ENCODE peak calls at places on chromosomes 2 and 18, in eight cellular contexts. One of them, this sample, is unnamed.

GRCh38 chr2:99697811-99698568 is 208.2 kb upstream of the REV1 start:
- DNase-seq in ovary: peak; percentile 62
- DNase-seq in breast epithelium: no peak
- DNase-seq in cardiac muscle cell: no peak
- DNase-seq in colonic mucosa: no peak
- DNase-seq in CD8-positive, alpha-beta T cell: no peak
- DNase-seq in CD8-positive, alpha-beta memory T cell: no peak
- DNase-seq in upper lobe of right lung: no peak
- DNase-seq in this sample: peak; percentile 60

GRCh38 chr18:24009651-24010333 is 4.8 kb upstream of the TTC39C start:
- DNase-seq in breast epithelium: no peak
- DNase-seq in cardiac muscle cell: no peak
- DNase-seq in upper lobe of right lung: no peak
- DNase-seq in ovary: no peak
- DNase-seq in CD8-positive, alpha-beta T cell: no peak
- DNase-seq in colonic mucosa: no peak
- DNase-seq in CD8-positive, alpha-beta memory T cell: peak; percentile 36
- DNase-seq in this sample: no peak

GRCh38 chr2:37267685-37268084 is 36.2 kb downstream of the NDUFAF7 start:
- DNase-seq in ovary: no peak
- DNase-seq in colonic mucosa: no peak
- DNase-seq in upper lobe of right lung: no peak
- DNase-seq in cardiac muscle cell: no peak
- DNase-seq in CD8-positive, alpha-beta T cell: no peak
- DNase-seq in CD8-positive, alpha-beta memory T cell: no peak
- DNase-seq in breast epithelium: no peak
- DNase-seq in this sample: no peak

GRCh38 chr2:161424179-161424763 is 8.2 kb downstream of the TBR1 start:
- DNase-seq in CD8-positive, alpha-beta memory T cell: no peak
- DNase-seq in cardiac muscle cell: no peak
- DNase-seq in breast epithelium: no peak
- DNase-seq in upper lobe of right lung: no peak
- DNase-seq in ovary: no peak
- DNase-seq in CD8-positive, alpha-beta T cell: no peak
- DNase-seq in colonic mucosa: no peak
- DNase-seq in this sample: no peak

GRCh38 chr2:201259216-201259615 is 1.1 kb upstream of the CASP8 start:
- DNase-seq in ovary: no peak
- DNase-seq in colonic mucosa: peak; percentile 22
- DNase-seq in CD8-positive, alpha-beta T cell: no peak
- DNase-seq in cardiac muscle cell: no peak
- DNase-seq in upper lobe of right lung: no peak
- DNase-seq in CD8-positive, alpha-beta memory T cell: no peak
- DNase-seq in breast epithelium: no peak
- DNase-seq in this sample: no peak

GRCh38 chr2:186129767-186130581 is 356.1 kb upstream of the ZC3H15 start:
- DNase-seq in ovary: no peak
- DNase-seq in colonic mucosa: no peak
- DNase-seq in breast epithelium: no peak
- DNase-seq in upper lobe of right lung: no peak
- DNase-seq in cardiac muscle cell: no peak
- DNase-seq in CD8-positive, alpha-beta T cell: no peak
- DNase-seq in CD8-positive, alpha-beta memory T cell: no peak
- DNase-seq in this sample: peak; percentile 70

GRCh38 chr2:39379643-39380524 is 57.2 kb downstream of the MAP4K3 start:
- DNase-seq in breast epithelium: no peak
- DNase-seq in CD8-positive, alpha-beta T cell: no peak
- DNase-seq in colonic mucosa: no peak
- DNase-seq in upper lobe of right lung: no peak
- DNase-seq in CD8-positive, alpha-beta memory T cell: peak; percentile 8
- DNase-seq in ovary: no peak
- DNase-seq in cardiac muscle cell: peak; percentile 57
- DNase-seq in this sample: peak; percentile 89

GRCh38 chr2:240295256-240296103 is 140.0 kb upstream of the GPC1 start:
- DNase-seq in colonic mucosa: no peak
- DNase-seq in upper lobe of right lung: peak; percentile 31
- DNase-seq in CD8-positive, alpha-beta memory T cell: no peak
- DNase-seq in ovary: no peak
- DNase-seq in CD8-positive, alpha-beta T cell: no peak
- DNase-seq in cardiac muscle cell: no peak
- DNase-seq in breast epithelium: no peak
- DNase-seq in this sample: no peak

GRCh38 chr2:9269295-9269694 is 62.7 kb downstream of the ASAP2 start:
- DNase-seq in ovary: no peak
- DNase-seq in breast epithelium: no peak
- DNase-seq in CD8-positive, alpha-beta T cell: no peak
- DNase-seq in CD8-positive, alpha-beta memory T cell: no peak
- DNase-seq in upper lobe of right lung: no peak
- DNase-seq in colonic mucosa: no peak
- DNase-seq in cardiac muscle cell: no peak
- DNase-seq in this sample: no peak

GRCh38 chr2:180980943-180981898 is 816 bp downstream of the UBE2E3 start:
- DNase-seq in cardiac muscle cell: peak; percentile 53
- DNase-seq in breast epithelium: no peak
- DNase-seq in upper lobe of right lung: peak; percentile 64
- DNase-seq in CD8-positive, alpha-beta T cell: no peak
- DNase-seq in CD8-positive, alpha-beta memory T cell: peak; percentile 35
- DNase-seq in colonic mucosa: peak; percentile 38
- DNase-seq in ovary: peak; percentile 16
- DNase-seq in this sample: peak; percentile 79

GRCh38 chr2:54638103-54638502 is 85.4 kb upstream of the EML6 start:
- DNase-seq in cardiac muscle cell: no peak
- DNase-seq in ovary: no peak
- DNase-seq in breast epithelium: no peak
- DNase-seq in CD8-positive, alpha-beta T cell: no peak
- DNase-seq in colonic mucosa: no peak
- DNase-seq in CD8-positive, alpha-beta memory T cell: no peak
- DNase-seq in upper lobe of right lung: no peak
- DNase-seq in this sample: no peak

GRCh38 chr2:54635554-54636152 is 87.8 kb upstream of the EML6 start:
- DNase-seq in cardiac muscle cell: no peak
- DNase-seq in CD8-positive, alpha-beta memory T cell: no peak
- DNase-seq in breast epithelium: no peak
- DNase-seq in CD8-positive, alpha-beta T cell: no peak
- DNase-seq in colonic mucosa: no peak
- DNase-seq in upper lobe of right lung: no peak
- DNase-seq in ovary: no peak
- DNase-seq in this sample: peak; percentile 47

GRCh38 chr2:54634564-54635511 is 88.6 kb upstream of the EML6 start:
- DNase-seq in cardiac muscle cell: no peak
- DNase-seq in upper lobe of right lung: no peak
- DNase-seq in colonic mucosa: no peak
- DNase-seq in breast epithelium: no peak
- DNase-seq in CD8-positive, alpha-beta memory T cell: peak; percentile 44
- DNase-seq in ovary: peak; percentile 35
- DNase-seq in CD8-positive, alpha-beta T cell: no peak
- DNase-seq in this sample: peak; percentile 62

GRCh38 chr2:54638774-54639187 is 84.7 kb upstream of the EML6 start:
- DNase-seq in cardiac muscle cell: no peak
- DNase-seq in breast epithelium: no peak
- DNase-seq in upper lobe of right lung: no peak
- DNase-seq in colonic mucosa: no peak
- DNase-seq in ovary: no peak
- DNase-seq in CD8-positive, alpha-beta T cell: no peak
- DNase-seq in CD8-positive, alpha-beta memory T cell: no peak
- DNase-seq in this sample: no peak

DNA sequence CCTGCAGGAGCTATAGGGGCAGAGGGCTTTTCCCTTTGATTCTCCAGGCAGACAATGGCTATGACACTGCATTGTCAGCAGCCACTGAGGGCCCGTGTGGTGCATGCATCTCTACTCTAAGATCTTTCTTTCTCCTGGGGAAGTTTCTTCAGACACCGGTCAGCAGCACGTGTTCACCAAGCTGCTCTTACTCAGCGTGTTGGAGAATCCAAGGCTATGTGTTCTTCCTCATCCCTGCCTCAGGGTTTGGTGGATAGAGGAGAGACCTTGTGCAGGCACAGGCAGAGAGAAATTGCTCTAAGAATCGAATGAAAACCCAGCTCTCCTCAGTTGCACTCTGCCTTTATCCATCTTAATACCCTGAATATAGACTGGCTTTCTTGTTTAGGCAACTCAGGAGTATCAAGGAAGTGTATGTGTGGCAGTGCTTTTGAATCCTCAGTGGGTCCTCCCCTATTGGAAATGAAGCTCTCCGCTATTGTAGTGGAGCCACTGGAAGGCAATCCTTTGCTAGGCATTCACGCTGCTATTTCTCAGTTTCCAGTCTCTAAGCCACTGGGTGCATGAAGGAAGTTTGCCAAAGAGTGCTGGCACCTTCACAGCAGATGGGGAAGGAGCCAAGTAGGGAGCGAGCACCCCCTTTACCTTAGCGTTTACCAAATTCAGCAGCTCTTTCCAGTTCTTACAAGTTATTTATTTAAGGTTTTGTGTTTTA is 86.9 kb upstream of the EML6 start:
- DNase-seq in upper lobe of right lung: no peak
- DNase-seq in CD8-positive, alpha-beta memory T cell: no peak
- DNase-seq in ovary: no peak
- DNase-seq in colonic mucosa: no peak
- DNase-seq in cardiac muscle cell: no peak
- DNase-seq in breast epithelium: no peak
- DNase-seq in CD8-positive, alpha-beta T cell: no peak
- DNase-seq in this sample: no peak
- H3K36me3 ChIP-seq in upper lobe of right lung: peaks cover 82% of the 10 kb centered on the region
- H3K36me3 ChIP-seq in CD8-positive, alpha-beta memory T cell: peaks cover 67% of the 10 kb centered on the region
- H3K36me3 ChIP-seq in ovary: no peaks in the 10 kb centered on the region
- H3K36me3 ChIP-seq in colonic mucosa: peaks cover 14% of the 10 kb centered on the region
- H3K36me3 ChIP-seq in cardiac muscle cell: peaks cover 70% of the 10 kb centered on the region
- H3K36me3 ChIP-seq in breast epithelium: no peaks in the 10 kb centered on the region
- H3K36me3 ChIP-seq in CD8-positive, alpha-beta T cell: peaks cover 49% of the 10 kb centered on the region
- H3K36me3 ChIP-seq in this sample: peaks cover 78% of the 10 kb centered on the region

GRCh38 chr2:96324716-96325037 is 440 bp upstream of the ITPRIPL1 start:
- DNase-seq in cardiac muscle cell: no peak
- DNase-seq in breast epithelium: no peak
- DNase-seq in CD8-positive, alpha-beta memory T cell: no peak
- DNase-seq in CD8-positive, alpha-beta T cell: no peak
- DNase-seq in ovary: no peak
- DNase-seq in upper lobe of right lung: no peak
- DNase-seq in colonic mucosa: no peak
- DNase-seq in this sample: no peak

GRCh38 chr2:96325884-96326255 is 753 bp downstream of the ITPRIPL1 start:
- DNase-seq in ovary: no peak
- DNase-seq in CD8-positive, alpha-beta T cell: peak; percentile 20
- DNase-seq in breast epithelium: no peak
- DNase-seq in colonic mucosa: no peak
- DNase-seq in upper lobe of right lung: no peak
- DNase-seq in CD8-positive, alpha-beta memory T cell: peak; percentile 24
- DNase-seq in cardiac muscle cell: no peak
- DNase-seq in this sample: no peak

GRCh38 chr2:96325038-96325883 is at the start of gene ITPRIPL1:
- DNase-seq in ovary: no peak
- DNase-seq in colonic mucosa: no peak
- DNase-seq in cardiac muscle cell: peak; percentile 35
- DNase-seq in upper lobe of right lung: no peak
- DNase-seq in breast epithelium: no peak
- DNase-seq in CD8-positive, alpha-beta memory T cell: peak; percentile 26
- DNase-seq in CD8-positive, alpha-beta T cell: no peak
- DNase-seq in this sample: no peak

GRCh38 chr2:96326990-96327820 is 2.1 kb downstream of the ITPRIPL1 start:
- DNase-seq in CD8-positive, alpha-beta memory T cell: no peak
- DNase-seq in cardiac muscle cell: no peak
- DNase-seq in colonic mucosa: no peak
- DNase-seq in breast epithelium: no peak
- DNase-seq in upper lobe of right lung: no peak
- DNase-seq in CD8-positive, alpha-beta T cell: no peak
- DNase-seq in ovary: no peak
- DNase-seq in this sample: no peak

GRCh38 chr2:96326564-96326963 is 1.4 kb downstream of the ITPRIPL1 start:
- DNase-seq in colonic mucosa: no peak
- DNase-seq in breast epithelium: no peak
- DNase-seq in CD8-positive, alpha-beta memory T cell: no peak
- DNase-seq in ovary: no peak
- DNase-seq in cardiac muscle cell: no peak
- DNase-seq in upper lobe of right lung: no peak
- DNase-seq in CD8-positive, alpha-beta T cell: no peak
- DNase-seq in this sample: no peak
- H3K4me1 ChIP-seq in colonic mucosa: no peaks in the 10 kb centered on the region
- H3K4me1 ChIP-seq in breast epithelium: peaks cover 5% of the 10 kb centered on the region
- H3K4me1 ChIP-seq in CD8-positive, alpha-beta memory T cell: peaks cover 27% of the 10 kb centered on the region
- H3K4me1 ChIP-seq in ovary: no peaks in the 10 kb centered on the region
- H3K4me1 ChIP-seq in cardiac muscle cell: no peaks in the 10 kb centered on the region
- H3K4me1 ChIP-seq in upper lobe of right lung: no peaks in the 10 kb centered on the region
- H3K4me1 ChIP-seq in CD8-positive, alpha-beta T cell: peaks cover 21% of the 10 kb centered on the region
- H3K4me1 ChIP-seq in this sample: peaks cover 31% of the 10 kb centered on the region

DNA sequence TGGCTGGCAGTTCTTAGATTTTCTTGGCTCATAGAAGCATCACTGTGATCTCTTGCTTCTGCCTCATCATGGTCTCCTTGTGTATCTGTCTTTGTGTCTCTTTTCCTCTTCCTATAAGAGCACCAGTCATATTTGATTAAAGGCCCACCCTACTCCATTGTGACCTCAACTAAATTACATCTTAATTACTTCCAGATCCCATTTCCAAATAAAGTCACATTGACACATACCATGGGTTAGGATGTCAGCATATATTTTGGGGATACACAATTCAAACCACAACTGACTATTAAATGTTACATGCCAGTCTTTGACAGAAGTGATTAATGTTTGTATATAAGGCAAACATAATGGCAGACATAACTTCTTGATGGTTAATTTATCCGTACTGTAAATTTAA is 27.3 kb upstream of the TMX3 start:
- DNase-seq in cardiac muscle cell: no peak
- DNase-seq in breast epithelium: no peak
- DNase-seq in upper lobe of right lung: no peak
- DNase-seq in colonic mucosa: no peak
- DNase-seq in CD8-positive, alpha-beta memory T cell: no peak
- DNase-seq in CD8-positive, alpha-beta T cell: no peak
- DNase-seq in ovary: no peak
- DNase-seq in this sample: peak; percentile 16
- H3K36me3 ChIP-seq in cardiac muscle cell: no peaks in the 10 kb centered on the region
- H3K36me3 ChIP-seq in breast epithelium: no peaks in the 10 kb centered on the region
- H3K36me3 ChIP-seq in upper lobe of right lung: no peaks in the 10 kb centered on the region
- H3K36me3 ChIP-seq in colonic mucosa: no peaks in the 10 kb centered on the region
- H3K36me3 ChIP-seq in CD8-positive, alpha-beta memory T cell: no peaks in the 10 kb centered on the region
- H3K36me3 ChIP-seq in CD8-positive, alpha-beta T cell: no peaks in the 10 kb centered on the region
- H3K36me3 ChIP-seq in ovary: no peaks in the 10 kb centered on the region
- H3K36me3 ChIP-seq in this sample: no peaks in the 10 kb centered on the region

GRCh38 chr2:200125463-200125862 is 170.1 kb downstream of the MAIP1 start:
- DNase-seq in CD8-positive, alpha-beta memory T cell: no peak
- DNase-seq in CD8-positive, alpha-beta T cell: no peak
- DNase-seq in breast epithelium: no peak
- DNase-seq in upper lobe of right lung: no peak
- DNase-seq in cardiac muscle cell: no peak
- DNase-seq in colonic mucosa: peak; percentile 24
- DNase-seq in ovary: no peak
- DNase-seq in this sample: no peak

GRCh38 chr2:200131307-200131706 is 175.2 kb upstream of the SPATS2L start:
- DNase-seq in cardiac muscle cell: no peak
- DNase-seq in CD8-positive, alpha-beta memory T cell: no peak
- DNase-seq in upper lobe of right lung: no peak
- DNase-seq in colonic mucosa: no peak
- DNase-seq in CD8-positive, alpha-beta T cell: no peak
- DNase-seq in ovary: no peak
- DNase-seq in breast epithelium: no peak
- DNase-seq in this sample: no peak

GRCh38 chr2:200130762-200131166 is 175.4 kb downstream of the MAIP1 start:
- DNase-seq in upper lobe of right lung: no peak
- DNase-seq in CD8-positive, alpha-beta T cell: no peak
- DNase-seq in colonic mucosa: no peak
- DNase-seq in ovary: no peak
- DNase-seq in cardiac muscle cell: no peak
- DNase-seq in breast epithelium: no peak
- DNase-seq in CD8-positive, alpha-beta memory T cell: no peak
- DNase-seq in this sample: no peak

GRCh38 chr2:200129756-200130462 is 174.5 kb downstream of the MAIP1 start:
- DNase-seq in upper lobe of right lung: no peak
- DNase-seq in ovary: no peak
- DNase-seq in CD8-positive, alpha-beta T cell: no peak
- DNase-seq in cardiac muscle cell: no peak
- DNase-seq in colonic mucosa: no peak
- DNase-seq in CD8-positive, alpha-beta memory T cell: no peak
- DNase-seq in breast epithelium: no peak
- DNase-seq in this sample: no peak

GRCh38 chr2:200127852-200128251 is 172.5 kb downstream of the MAIP1 start:
- DNase-seq in ovary: no peak
- DNase-seq in breast epithelium: no peak
- DNase-seq in upper lobe of right lung: no peak
- DNase-seq in CD8-positive, alpha-beta memory T cell: no peak
- DNase-seq in cardiac muscle cell: no peak
- DNase-seq in CD8-positive, alpha-beta T cell: no peak
- DNase-seq in colonic mucosa: no peak
- DNase-seq in this sample: peak; percentile 95
- H3K4me1 ChIP-seq in ovary: no peaks in the 10 kb centered on the region
- H3K4me1 ChIP-seq in breast epithelium: no peaks in the 10 kb centered on the region
- H3K4me1 ChIP-seq in upper lobe of right lung: no peaks in the 10 kb centered on the region
- H3K4me1 ChIP-seq in CD8-positive, alpha-beta memory T cell: no peaks in the 10 kb centered on the region
- H3K4me1 ChIP-seq in cardiac muscle cell: no peaks in the 10 kb centered on the region
- H3K4me1 ChIP-seq in CD8-positive, alpha-beta T cell: no peaks in the 10 kb centered on the region
- H3K4me1 ChIP-seq in colonic mucosa: peaks cover 12% of the 10 kb centered on the region
- H3K4me1 ChIP-seq in this sample: peaks cover 28% of the 10 kb centered on the region

This sample was measured in adipocyte.